ENCODE peak calls at places on chromosomes 6 and 20, in six cellular contexts. F is PC-3; R is HCT116; P is esophagus muscularis mucosa; X is breast epithelium; I is CD8-positive, alpha-beta T cell. Q is an unnamed sample. For H3K4me1, the result is how much of the 10 kb centered on the place peaks cover.

GRCh38 chr20:62624719-62625455 is 17.4 kb upstream of the SLCO4A1 start:
- DNase-seq in F (no peak), R (no peak), P (no peak), X (peak), I (no peak), Q (no peak)

GRCh38 chr6:105204768-105205167 is 25.0 kb upstream of the POPDC3 start:
- DNase-seq in F (no peak), R (no peak), P (peak), X (no peak), I (no peak), Q (no peak)

GRCh38 chr6:56856036-56856580 is 98.8 kb upstream of the BEND6 start:
- DNase-seq in F (no peak), R (no peak), P (no peak), X (no peak), I (no peak), Q (no peak)

GRCh38 chr6:109800771-109801170 is 109.7 kb downstream of the FIG4 start:
- DNase-seq in F (peak), R (no peak), P (no peak), X (no peak), I (no peak), Q (peak)

GRCh38 chr6:131787079-131787478 is 20.7 kb upstream of the ENPP1 start:
- DNase-seq in F (peak), R (no peak), P (no peak), X (no peak), I (no peak), Q (no peak)

GRCh38 chr6:154352898-154353585 is 3.6 kb downstream of the IPCEF1 start:
- DNase-seq in F (no peak), R (no peak), P (no peak), X (no peak), I (no peak), Q (no peak)

GRCh38 chr6:89369009-89369408 is 16.5 kb upstream of the UBE2J1 start:
- DNase-seq in F (peak), R (no peak), P (no peak), X (peak), I (no peak), Q (no peak)

GRCh38 chr6:35725721-35726438 is 11.0 kb upstream of the ARMC12 start:
- DNase-seq in F (no peak), R (no peak), P (peak), X (no peak), I (no peak), Q (no peak)

GRCh38 chr20:17655865-17656489 is 26.1 kb downstream of the RRBP1 start:
- DNase-seq in F (peak), R (no peak), P (no peak), X (no peak), I (no peak), Q (no peak)

GRCh38 chr20:48709744-48710143 is 118.1 kb downstream of the PREX1 start:
- DNase-seq in F (no peak), R (no peak), P (no peak), X (no peak), I (no peak), Q (no peak)

GRCh38 chr6:82970853-82971252 is 94.8 kb downstream of the UBE3D start:
- DNase-seq in F (no peak), R (no peak), P (no peak), X (no peak), I (no peak), Q (no peak)

GRCh38 chr20:37558306-37558705 is 30.6 kb upstream of the BLCAP start:
- DNase-seq in F (no peak), R (no peak), P (no peak), X (no peak), I (no peak), Q (no peak)

GRCh38 chr6:161141173-161141572 is 132.7 kb downstream of the AGPAT4 start:
- DNase-seq in F (no peak), R (no peak), P (peak), X (no peak), I (no peak), Q (no peak)

GRCh38 chr20:50306478-50307423 is 116.1 kb downstream of the CEBPB start:
- DNase-seq in F (no peak), R (no peak), P (no peak), X (no peak), I (no peak), Q (no peak)

GRCh38 chr6:134875367-134875766 is 74.5 kb downstream of the ALDH8A1 start:
- DNase-seq in F (no peak), R (no peak), P (no peak), X (no peak), I (no peak), Q (no peak)

GRCh38 chr20:62921119-62921687 is 5.1 kb downstream of the DIDO1 start:
- DNase-seq in F (peak), R (peak), P (no peak), X (peak), I (peak), Q (no peak)

GRCh38 chr6:119012521-119012920 is 65.9 kb downstream of the FAM184A start:
- DNase-seq in F (no peak), R (no peak), P (no peak), X (no peak), I (no peak), Q (peak)

GRCh38 chr6:2536451-2536850 is 214.3 kb downstream of the MYLK4 start:
- DNase-seq in F (no peak), R (no peak), P (no peak), X (no peak), I (no peak), Q (no peak)

GRCh38 chr20:16944753-16945152 is 196.6 kb downstream of the OTOR start:
- DNase-seq in F (no peak), R (no peak), P (no peak), X (no peak), I (no peak), Q (no peak)

GRCh38 chr20:39800111-39800510 is 838.0 kb downstream of the DHX35 start:
- DNase-seq in F (no peak), R (no peak), P (no peak), X (no peak), I (no peak), Q (peak)

GRCh38 chr6:30752164-30752927 is 8.0 kb upstream of the IER3 start:
- DNase-seq in F (peak), R (peak), P (peak), X (peak), I (no peak), Q (peak)

GRCh38 chr6:84635081-84635745 is 129.2 kb downstream of the TBX18 start:
- DNase-seq in F (no peak), R (no peak), P (no peak), X (no peak), I (no peak), Q (no peak)

GRCh38 chr20:23868321-23868720 is 11.2 kb downstream of the CST5 start:
- DNase-seq in F (no peak), R (no peak), P (no peak), X (no peak), I (no peak), Q (no peak)

GRCh38 chr20:23869520-23869919 is 10.0 kb downstream of the CST5 start:
- DNase-seq in F (no peak), R (no peak), P (no peak), X (no peak), I (no peak), Q (no peak)

GRCh38 chr20:23870461-23870860 is 9.1 kb downstream of the CST5 start:
- DNase-seq in F (no peak), R (no peak), P (peak), X (no peak), I (no peak), Q (no peak)

DNA sequence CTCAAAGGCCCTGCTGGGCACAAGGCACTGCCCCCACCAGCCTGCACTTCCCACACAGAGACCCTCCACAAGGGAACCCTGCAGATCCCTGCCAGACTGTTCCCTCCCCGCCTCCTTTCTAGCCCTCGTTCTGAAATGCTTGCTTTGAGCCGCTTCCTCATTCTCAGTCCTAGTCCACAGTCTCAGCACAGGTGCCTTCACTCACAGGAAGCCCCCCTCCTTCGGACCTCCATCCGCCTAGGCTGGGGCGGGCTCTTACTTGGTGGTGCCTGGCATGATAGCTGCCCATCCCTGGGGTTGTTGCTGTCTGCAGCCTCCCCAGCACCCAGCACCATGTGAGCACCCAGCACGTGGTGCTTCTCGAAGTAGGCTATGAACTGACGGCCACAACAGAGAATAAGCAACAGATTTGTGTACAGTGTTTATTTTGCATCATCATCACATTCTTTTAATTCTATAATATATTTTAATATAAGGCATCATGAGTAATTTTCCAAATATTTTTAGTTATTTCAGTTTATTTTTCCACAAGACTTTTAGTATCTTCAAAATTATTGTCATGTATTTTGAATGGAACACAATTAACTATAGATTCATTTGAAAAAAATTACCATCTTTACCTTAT is 12.3 kb downstream of the CST5 start:
- DNase-seq in F (no peak), R (no peak), P (no peak), X (no peak), I (no peak), Q (no peak)
- H3K4me1 ChIP-seq in F (under half), R (under half), P (under half), X (under half), I (under half), Q (under half)

GRCh38 chr6:15274696-15275387 is 29.0 kb downstream of the JARID2 start:
- DNase-seq in F (no peak), R (no peak), P (no peak), X (no peak), I (no peak), Q (no peak)
- TF ChIP-seq CTCF in F (peak), R (no peak), P (no peak), X (no peak), I (no peak), Q (peak)

DNA sequence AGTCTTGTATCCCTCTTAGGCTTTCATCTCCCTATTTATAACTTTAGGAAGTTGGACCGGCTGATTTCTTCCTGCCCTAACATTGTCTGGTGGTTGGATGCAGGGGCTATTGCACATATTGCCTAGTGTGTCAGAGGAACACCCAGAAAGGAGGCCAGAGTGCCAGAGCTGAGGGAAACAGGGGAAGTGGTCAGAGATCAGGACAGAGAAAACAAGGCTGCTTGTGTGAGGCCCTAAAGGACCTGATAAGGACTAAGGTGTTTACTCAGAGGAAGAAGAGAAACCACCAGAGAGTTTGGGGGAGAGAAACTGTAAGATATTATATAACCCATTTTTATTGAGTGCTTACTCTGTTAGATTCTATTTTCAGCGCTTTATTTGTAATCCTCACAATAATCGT is 53.9 kb upstream of the REV3L start:
- DNase-seq in F (no peak), R (no peak), P (peak), X (no peak), I (no peak), Q (no peak)
- H3K4me1 ChIP-seq in F (under half), R (under half), P (under half), X (under half), I (under half), Q (under half)

DNA sequence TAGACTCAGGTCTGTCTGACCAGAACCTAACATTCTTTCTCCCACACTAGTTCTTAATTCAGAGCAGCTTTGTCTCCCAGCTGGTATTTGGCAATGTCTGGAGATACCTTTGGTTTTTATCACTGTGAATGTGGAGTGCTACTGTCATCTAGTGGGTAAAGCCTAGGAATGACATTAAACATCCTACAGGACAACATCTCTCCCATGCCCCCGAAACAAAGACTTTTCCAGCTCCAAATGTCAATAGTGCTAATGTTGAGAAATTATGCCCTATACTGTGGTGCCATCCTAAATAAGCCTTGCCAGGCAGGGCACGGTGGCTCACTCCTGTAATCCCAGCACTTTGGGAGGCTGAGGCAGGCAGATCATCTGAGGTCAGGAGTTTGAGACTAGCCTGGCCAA is 4.2 kb upstream of the TTPAL start:
- DNase-seq in F (peak), R (no peak), P (no peak), X (no peak), I (no peak), Q (no peak)
- TF ChIP-seq CTCF in F (peak), R (peak), P (no peak), X (peak), I (no peak), Q (peak)

GRCh38 chr6:158796353-158796752 is 22.8 kb downstream of the EZR start:
- DNase-seq in F (no peak), R (no peak), P (no peak), X (no peak), I (no peak), Q (no peak)

GRCh38 chr6:158799051-158799792 is 19.9 kb downstream of the EZR start:
- DNase-seq in F (peak), R (no peak), P (no peak), X (no peak), I (no peak), Q (no peak)

GRCh38 chr6:158798311-158798710 is 20.9 kb downstream of the EZR start:
- DNase-seq in F (no peak), R (no peak), P (no peak), X (no peak), I (no peak), Q (no peak)

GRCh38 chr6:158795516-158795915 is 23.7 kb downstream of the EZR start:
- DNase-seq in F (no peak), R (no peak), P (no peak), X (no peak), I (no peak), Q (no peak)

GRCh38 chr6:158797331-158798202 is 21.6 kb downstream of the EZR start:
- DNase-seq in F (no peak), R (no peak), P (no peak), X (no peak), I (no peak), Q (peak)
- H3K4me1 ChIP-seq in F (under half), R (half or more), P (half or more), X (under half), I (half or more), Q (half or more)

GRCh38 chr20:2446845-2447244 is 23.7 kb downstream of the SNRPB start:
- DNase-seq in F (no peak), R (no peak), P (no peak), X (no peak), I (no peak), Q (no peak)
- TF ChIP-seq CTCF in F (no peak), R (no peak), P (no peak), X (no peak), I (no peak), Q (no peak)

GRCh38 chr20:1885254-1885653 is 10.0 kb upstream of the SIRPA start:
- DNase-seq in F (no peak), R (no peak), P (no peak), X (no peak), I (no peak), Q (no peak)

GRCh38 chr20:1885940-1886693 is 9.1 kb upstream of the SIRPA start:
- DNase-seq in F (no peak), R (no peak), P (no peak), X (no peak), I (no peak), Q (no peak)

GRCh38 chr20:1887756-1888155 is 7.5 kb upstream of the SIRPA start:
- DNase-seq in F (no peak), R (no peak), P (no peak), X (no peak), I (no peak), Q (no peak)

GRCh38 chr20:1888796-1889463 is 6.3 kb upstream of the SIRPA start:
- DNase-seq in F (no peak), R (no peak), P (no peak), X (no peak), I (no peak), Q (peak)

GRCh38 chr20:1887321-1887720 is 7.9 kb upstream of the SIRPA start:
- DNase-seq in F (no peak), R (no peak), P (no peak), X (no peak), I (no peak), Q (no peak)
- H3K4me1 ChIP-seq in F (under half), R (under half), P (under half), X (under half), I (under half), Q (under half)

GRCh38 chr6:54614499-54615195 is 231.9 kb upstream of the FAM83B start:
- DNase-seq in F (no peak), R (no peak), P (no peak), X (no peak), I (no peak), Q (no peak)
- TF ChIP-seq CTCF in F (no peak), R (no peak), P (no peak), X (no peak), I (no peak), Q (no peak)

GRCh38 chr20:3798405-3798768 is 2.3 kb downstream of the CDC25B start:
- DNase-seq in F (no peak), R (no peak), P (no peak), X (no peak), I (no peak), Q (no peak)
- H3K4me1 ChIP-seq in F (under half), R (half or more), P (half or more), X (under half), I (half or more), Q (under half)